ENCODE peak calls at places on chromosomes 7 and 10, in nine cellular contexts. G, Z, M, D, C, W, S, E and Q are unnamed samples.

GRCh38 chr7:94324380-94325120 is 70.1 kb upstream of the COL1A2 start:
- DNase-seq in D (no peak), S (no peak), Z (no peak), M (no peak), G (no peak), W (no peak), E (no peak), C (no peak), Q (no peak)

GRCh38 chr7:70317356-70317755 is 719.1 kb downstream of the AUTS2 start:
- DNase-seq in M (no peak), E (no peak), Z (no peak), D (no peak), W (no peak), G (no peak), S (no peak), C (no peak), Q (no peak)

GRCh38 chr10:103820101-103821062 is 35.0 kb downstream of the SH3PXD2A start:
- DNase-seq in C (no peak), S (peak; percentile 65), D (no peak), M (peak; percentile 32), W (no peak), G (no peak), E (no peak), Z (no peak), Q (no peak)

GRCh38 chr10:60171436-60172013 is 218.2 kb downstream of the ANK3 start:
- DNase-seq in Z (no peak), D (no peak), C (no peak), E (no peak), M (no peak), G (no peak), W (no peak), S (peak; percentile 5), Q (no peak)

GRCh38 chr10:71302874-71303568 is 16.0 kb upstream of the SLC29A3 start:
- DNase-seq in D (no peak), G (no peak), E (no peak), W (no peak), Z (no peak), M (peak; percentile 35), S (peak; percentile 66), C (no peak), Q (peak; percentile 70)

GRCh38 chr7:131235489-131236317 is 92.0 kb upstream of the MKLN1 start:
- DNase-seq in Z (no peak), S (peak; percentile 100), M (no peak), E (no peak), D (no peak), W (peak; percentile 12), G (peak; percentile 61), C (no peak), Q (peak; percentile 78)

GRCh38 chr7:30175171-30175570 is 40.4 kb downstream of the MTURN start:
- DNase-seq in M (peak; percentile 40), G (no peak), E (no peak), W (no peak), C (no peak), Z (no peak), S (no peak), D (no peak), Q (peak; percentile 39)

GRCh38 chr10:22670796-22671195 is 43.6 kb downstream of the PIP4K2A start:
- DNase-seq in C (no peak), D (no peak), G (no peak), W (no peak), E (no peak), Z (no peak), M (no peak), S (peak; percentile 60), Q (peak; percentile 14)

GRCh38 chr10:49200859-49201258 is 12.7 kb upstream of the TMEM273 start:
- DNase-seq in C (no peak), M (no peak), S (peak; percentile 2), W (no peak), Z (no peak), E (no peak), G (no peak), D (no peak), Q (no peak)

GRCh38 chr7:105268056-105268455 is 120.7 kb downstream of the SRPK2 start:
- DNase-seq in M (no peak), G (no peak), D (no peak), E (no peak), C (no peak), S (peak; percentile 86), W (no peak), Z (no peak), Q (peak; percentile 28)

GRCh38 chr7:88399036-88399435 is 92.3 kb upstream of the STEAP4 start:
- DNase-seq in M (no peak), W (no peak), D (no peak), G (no peak), S (no peak), C (no peak), Z (no peak), E (no peak), Q (no peak)

GRCh38 chr10:75302029-75302428 is 66.3 kb upstream of the COMTD1 start:
- DNase-seq in G (no peak), E (no peak), M (no peak), S (no peak), W (no peak), D (no peak), C (no peak), Z (no peak), Q (no peak)

GRCh38 chr7:20030915-20031362 is 186.2 kb downstream of the MACC1 start:
- DNase-seq in W (no peak), D (no peak), S (peak; percentile 37), Z (no peak), M (no peak), C (no peak), G (no peak), E (no peak), Q (no peak)

GRCh38 chr10:57952741-57953140 is 315.0 kb downstream of the IPMK start:
- DNase-seq in C (no peak), E (no peak), M (no peak), Z (no peak), S (peak; percentile 80), D (no peak), W (no peak), G (no peak), Q (no peak)

GRCh38 chr7:33471636-33472242 is 342.4 kb downstream of the BBS9 start:
- DNase-seq in G (no peak), W (no peak), Z (no peak), E (no peak), S (no peak), D (no peak), C (no peak), M (no peak), Q (no peak)

GRCh38 chr10:114970515-114970914 is 32.5 kb downstream of the TRUB1 start:
- DNase-seq in E (no peak), W (no peak), Z (no peak), S (no peak), C (no peak), D (no peak), G (no peak), M (no peak), Q (no peak)

GRCh38 chr7:141648276-141649114 is 53.5 kb downstream of the DENND11 start:
- DNase-seq in C (no peak), G (no peak), Z (no peak), W (no peak), M (no peak), S (no peak), D (no peak), E (no peak), Q (peak; percentile 22)

GRCh38 chr7:39609462-39610149 is 13.8 kb upstream of the RALA start:
- DNase-seq in Z (no peak), S (no peak), D (no peak), C (no peak), M (no peak), G (no peak), W (no peak), E (no peak), Q (no peak)

GRCh38 chr7:118467381-118467780 is 242.9 kb downstream of the ANKRD7 start:
- DNase-seq in D (no peak), S (no peak), C (no peak), M (no peak), G (no peak), Z (no peak), E (no peak), W (no peak), Q (peak; percentile 65)

GRCh38 chr10:48332166-48332870 is 25.8 kb downstream of the MAPK8 start:
- DNase-seq in C (no peak), S (no peak), W (no peak), E (no peak), G (no peak), D (no peak), Z (no peak), M (no peak), Q (no peak)

GRCh38 chr7:143979359-143979758 is 20.8 kb upstream of the OR6B1 start:
- DNase-seq in E (no peak), D (no peak), M (no peak), W (no peak), C (no peak), Z (no peak), S (peak; percentile 91), G (no peak), Q (no peak)